ENCODE peak calls at places on chromosomes 4 and X, in six cellular contexts. S is neuronal stem cell, I is mesendoderm, G is mesenchymal stem cell, V is IMR-90, N is H9. Z is an unnamed sample.

GRCh38 chrX:20181563-20182329 is 40.1 kb upstream of the EIF1AX start:
- DNase-seq in S (no peak), I (no peak), V (no peak), N (no peak), G (no peak), Z (no peak)

GRCh38 chr4:6230827-6231662 is 30.7 kb upstream of the JAKMIP1 start:
- DNase-seq in G (no peak), S (no peak), V (no peak), I (no peak), N (peak; percentile 21), Z (no peak)

GRCh38 chr4:74451214-74451661 is 6.3 kb downstream of the AREG start:
- DNase-seq in S (no peak), G (peak; percentile 68), V (peak; percentile 71), N (no peak), I (peak; percentile 66), Z (peak; percentile 24)

GRCh38 chr4:52032005-52032404 is 6.1 kb downstream of the SGCB start:
- DNase-seq in N (no peak), V (no peak), S (no peak), G (no peak), I (no peak), Z (no peak)

GRCh38 chr4:32002037-32002747 is 1282.0 kb downstream of the PCDH7 start:
- DNase-seq in I (peak; percentile 47), N (no peak), G (no peak), V (no peak), S (no peak), Z (no peak)

GRCh38 chrX:45077748-45078424 is 122.8 kb downstream of the DIPK2B start:
- DNase-seq in N (no peak), V (no peak), G (no peak), S (no peak), I (no peak), Z (no peak)

GRCh38 chrX:140299411-140299810 is 205.5 kb downstream of the SOX3 start:
- DNase-seq in G (no peak), V (no peak), N (no peak), S (no peak), I (no peak), Z (no peak)

GRCh38 chr4:8081171-8081570 is 77.4 kb downstream of the ABLIM2 start:
- DNase-seq in I (no peak), G (no peak), V (no peak), S (no peak), N (no peak), Z (no peak)

GRCh38 chr4:80324171-80324570 is 11.4 kb upstream of the CFAP299 start:
- DNase-seq in G (no peak), N (no peak), V (no peak), S (no peak), I (no peak), Z (no peak)

GRCh38 chrX:48573690-48574269 is 504 bp upstream of the RBM3 start:
- DNase-seq in N (no peak), I (no peak), V (no peak), S (peak; percentile 1), G (no peak), Z (peak; percentile 38)

GRCh38 chr4:85825937-85826678 is 351.2 kb downstream of the ARHGAP24 start:
- DNase-seq in S (peak; percentile 30), V (peak; percentile 58), N (peak; percentile 58), G (peak; percentile 89), I (peak; percentile 87), Z (no peak)

GRCh38 chrX:134374294-134374693 is 85.7 kb upstream of the HPRT1 start:
- DNase-seq in I (no peak), V (no peak), G (peak; percentile 23), N (no peak), S (no peak), Z (peak; percentile 29)

DNA sequence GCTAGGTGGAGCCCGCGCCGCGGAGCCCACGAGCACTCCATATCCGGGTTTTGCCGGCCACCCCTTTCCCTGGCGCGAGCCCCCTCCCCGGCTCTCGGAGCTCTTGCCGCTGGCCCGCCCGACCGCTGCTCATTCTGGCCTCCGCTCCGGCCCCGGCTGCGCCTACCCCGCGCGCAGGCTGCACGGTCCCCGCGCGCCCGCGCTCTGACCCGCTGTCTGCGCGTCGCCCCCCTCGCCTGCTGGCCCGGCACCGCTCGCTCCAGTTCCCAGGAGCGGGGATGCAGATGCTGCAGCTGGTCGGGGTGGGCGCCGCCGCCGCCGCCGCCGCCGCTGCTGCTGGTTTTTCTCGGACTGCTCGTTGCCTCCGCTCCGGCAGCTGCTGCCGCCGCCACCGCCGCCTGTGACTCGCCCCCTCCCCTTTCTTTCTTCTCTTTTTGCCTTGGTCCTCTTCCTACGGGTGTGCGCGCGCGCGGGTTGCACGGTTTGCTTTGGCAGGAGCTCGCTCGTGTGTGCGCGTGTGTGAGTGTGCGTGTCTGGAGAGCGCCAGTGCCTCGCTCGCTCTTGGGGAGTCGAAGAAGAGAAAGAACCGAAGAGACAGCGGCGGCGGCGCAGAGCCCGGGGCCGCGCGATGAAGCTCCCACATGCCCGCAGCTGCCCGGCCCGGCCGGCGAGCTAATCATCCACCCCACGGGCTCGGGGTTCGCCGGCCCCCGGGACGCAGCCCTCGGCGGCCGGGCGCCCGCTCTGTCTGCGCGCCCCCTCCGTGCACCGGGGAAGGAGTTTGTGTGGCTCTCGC is at the start of gene ADGRL3:
- DNase-seq in V (peak; percentile 6), N (peak; percentile 89), I (peak; percentile 94), G (peak; percentile 54), S (peak; percentile 83), Z (peak; percentile 43)
- H2BK120ac ChIP-seq in V (no peak within 1 kb of the TSS), N (no peak within 1 kb of the TSS), I (no peak within 1 kb of the TSS), G (no peak within 1 kb of the TSS), S (peak within 1 kb of the TSS; percentile 99), Z (peak within 1 kb of the TSS; percentile 44)

GRCh38 chr4:110417151-110417550 is 58.8 kb upstream of the ENPEP start:
- DNase-seq in I (no peak), V (no peak), G (no peak), N (no peak), S (no peak), Z (peak; percentile 22)

GRCh38 chr4:110415451-110415850 is 60.5 kb upstream of the ENPEP start:
- DNase-seq in I (no peak), V (no peak), S (no peak), G (no peak), N (no peak), Z (no peak)

GRCh38 chr4:110414590-110414989 is 61.4 kb upstream of the ENPEP start:
- DNase-seq in V (no peak), N (no peak), S (no peak), I (no peak), G (no peak), Z (no peak)

GRCh38 chr4:110412354-110412753 is 63.6 kb upstream of the ENPEP start:
- DNase-seq in I (no peak), N (no peak), S (no peak), V (no peak), G (peak; percentile 25), Z (no peak)

DNA sequence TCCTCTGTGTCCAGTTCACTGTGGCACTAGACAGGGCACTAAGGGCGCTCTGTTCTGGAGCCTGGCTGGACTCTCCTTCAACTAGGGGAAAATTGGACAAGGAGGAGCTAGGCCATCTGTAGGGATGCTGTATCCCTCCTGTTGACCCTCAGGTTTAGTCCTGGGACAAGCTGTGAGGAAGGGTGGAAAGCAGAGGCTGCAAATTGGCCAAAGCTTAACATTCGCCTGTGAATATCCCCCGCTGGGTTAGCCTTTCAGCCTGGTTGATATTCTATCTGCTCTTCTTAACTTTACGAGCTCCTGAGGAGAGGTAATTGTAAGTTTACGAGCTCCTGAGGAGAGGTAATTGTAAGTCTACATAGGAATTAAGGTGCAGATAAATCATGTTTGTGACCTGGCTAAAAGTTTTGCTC is 64.3 kb upstream of the ENPEP start:
- DNase-seq in S (peak; percentile 32), I (peak; percentile 96), N (peak; percentile 72), G (no peak), V (no peak), Z (no peak)
- H2BK120ac ChIP-seq in S (no peak overlapping the region), I (no peak overlapping the region), N (no peak overlapping the region), G (peak overlapping the region; percentile 49), V (no peak overlapping the region), Z (peak overlapping the region; percentile 24)

GRCh38 chr4:83852085-83852451 is 316.2 kb downstream of the GPAT3 start:
- DNase-seq in I (peak; percentile 22), G (peak; percentile 50), V (peak; percentile 88), S (no peak), N (no peak), Z (no peak)

GRCh38 chr4:83851261-83852084 is 315.6 kb downstream of the GPAT3 start:
- DNase-seq in N (peak; percentile 86), S (no peak), I (peak; percentile 67), V (peak; percentile 37), G (peak; percentile 24), Z (peak; percentile 16)

GRCh38 chr4:83850435-83850834 is 314.5 kb downstream of the GPAT3 start:
- DNase-seq in N (peak; percentile 52), G (no peak), I (peak; percentile 41), S (no peak), V (peak; percentile 52), Z (peak; percentile 40)

DNA sequence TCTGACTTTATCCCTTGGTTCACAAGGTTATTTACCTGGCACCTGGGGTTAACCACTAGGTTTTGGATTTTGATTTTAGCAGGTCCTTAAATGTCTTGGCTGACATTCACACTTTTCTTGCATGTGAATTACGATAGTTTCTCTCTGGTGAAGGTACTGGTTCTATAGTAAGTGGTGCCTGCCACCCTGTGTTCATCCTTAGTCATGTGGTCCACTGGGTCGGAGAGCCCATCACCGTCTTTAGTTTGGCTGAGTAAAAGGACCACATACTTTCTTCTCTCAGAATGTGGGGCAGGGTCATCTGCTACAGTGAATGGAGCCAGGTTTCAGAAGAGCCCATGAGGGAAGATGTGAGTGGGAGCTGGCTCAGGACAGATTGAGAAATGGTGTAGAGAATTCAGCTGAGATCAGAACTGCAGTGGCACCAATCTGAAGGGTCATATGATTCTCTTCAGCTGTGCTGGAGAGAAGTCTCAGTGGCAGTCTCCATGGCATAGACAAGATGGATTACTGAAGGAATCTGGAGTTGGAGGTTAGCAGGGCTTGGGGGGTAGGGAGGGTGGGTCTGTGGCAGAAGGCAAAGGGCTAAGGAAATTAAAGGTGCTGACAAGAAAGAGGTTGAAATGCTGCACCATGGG is 310.4 kb downstream of the GPAT3 start:
- DNase-seq in G (no peak), N (no peak), S (no peak), V (no peak), I (no peak), Z (no peak)
- H2BK120ac ChIP-seq in G (no peak overlapping the region), N (no peak overlapping the region), S (no peak overlapping the region), V (no peak overlapping the region), I (no peak overlapping the region), Z (no peak overlapping the region)

GRCh38 chr4:113080050-113080449 is 30.6 kb downstream of the ANK2 start:
- DNase-seq in G (peak; percentile 1), S (no peak), V (peak; percentile 2), N (no peak), I (peak; percentile 69), Z (no peak)

GRCh38 chr4:113083346-113083745 is 33.9 kb downstream of the ANK2 start:
- DNase-seq in G (no peak), V (no peak), S (no peak), I (peak; percentile 58), N (no peak), Z (no peak)

GRCh38 chr4:113077611-113078010 is 28.2 kb downstream of the ANK2 start:
- DNase-seq in G (no peak), S (peak; percentile 38), V (no peak), I (no peak), N (no peak), Z (no peak)

GRCh38 chr4:113086172-113086695 is 36.8 kb downstream of the ANK2 start:
- DNase-seq in S (no peak), V (no peak), I (no peak), N (no peak), G (no peak), Z (no peak)

DNA sequence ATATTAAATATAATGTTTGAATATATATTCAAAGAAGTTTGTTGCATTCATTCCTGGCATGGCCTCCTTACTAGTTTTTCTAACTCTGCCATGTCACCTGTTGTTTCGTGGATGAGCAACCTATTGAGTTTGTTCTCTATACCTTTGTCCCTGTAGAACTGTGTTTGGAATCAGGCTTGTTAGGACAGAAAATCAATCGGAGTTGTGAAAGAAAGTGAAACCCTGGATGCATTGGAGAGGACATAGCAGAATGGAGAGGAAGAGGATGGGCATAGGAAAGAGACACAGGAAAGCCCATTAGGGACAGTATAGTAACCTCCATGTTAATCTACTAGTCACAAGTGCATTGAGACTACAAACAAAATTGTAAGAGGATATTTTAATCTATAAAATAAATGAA is 31.2 kb downstream of the ANK2 start:
- DNase-seq in N (no peak), I (no peak), S (no peak), G (no peak), V (no peak), Z (no peak)
- H2BK120ac ChIP-seq in N (no peak overlapping the region), I (no peak overlapping the region), S (no peak overlapping the region), G (no peak overlapping the region), V (no peak overlapping the region), Z (no peak overlapping the region)

Z was measured in trophoblast cell.